ENCODE peak calls at places on chromosomes 5 and 9, in ten cellular contexts. R is stimulated activated naive CD8-positive, alpha-beta T cell treated with anti-CD3 and anti-CD28 coated beads, Interleukin-15, amount 100 ng/mL, for 72 hours; B is activated CD8-positive, alpha-beta memory T cell treated with anti-CD3 and anti-CD28 coated beads for 1 hour; N is NCI-H774; Y is ecto neural progenitor cell; X is T-helper 2 cell; C is Ammon's horn; A is ELF-1; T is iPS-NIHi11; O is sigmoid colon. W is an unnamed sample.

GRCh38 chr5:10400834-10401233 is 40.8 kb upstream of the ROPN1L start:
- DNase-seq in R (no peak), B (no peak), N (no peak), Y (no peak), X (no peak), C (no peak), A (no peak), T (no peak), O (no peak), W (no peak)

GRCh38 chr5:42982107-42982622 is 58.0 kb downstream of the ANXA2R start:
- DNase-seq in R (no peak), B (no peak), N (peak; percentile 56), Y (no peak), X (no peak), C (no peak), A (peak; percentile 42), T (no peak), O (no peak), W (peak; percentile 40)

GRCh38 chr5:122874179-122874875 is 28.9 kb downstream of the SNX24 start:
- DNase-seq in R (no peak), B (no peak), N (no peak), Y (no peak), X (no peak), C (no peak), A (no peak), T (no peak), O (no peak), W (no peak)

GRCh38 chr5:135667662-135668061 is 88.9 kb upstream of the CXCL14 start:
- DNase-seq in R (no peak), B (no peak), N (no peak), Y (no peak), X (no peak), C (no peak), A (no peak), T (no peak), O (no peak), W (no peak)

GRCh38 chr9:125632321-125633115 is 74.5 kb downstream of the MAPKAP1 start:
- DNase-seq in R (peak; percentile 46), B (no peak), N (peak; percentile 24), Y (no peak), X (no peak), C (peak; percentile 34), A (no peak), T (no peak), O (no peak), W (peak; percentile 82)

GRCh38 chr5:5331838-5332237 is 90.6 kb upstream of the ICE1 start:
- DNase-seq in R (no peak), B (no peak), N (no peak), Y (no peak), X (no peak), C (no peak), A (no peak), T (no peak), O (no peak), W (no peak)

GRCh38 chr9:37902804-37903580 is 935 bp downstream of the SLC25A51 start:
- DNase-seq in R (no peak), B (no peak), N (no peak), Y (no peak), X (no peak), C (no peak), A (no peak), T (no peak), O (no peak), W (no peak)

GRCh38 chr5:67620386-67621039 is 423.9 kb upstream of the CD180 start:
- DNase-seq in R (no peak), B (no peak), N (no peak), Y (no peak), X (no peak), C (no peak), A (peak; percentile 12), T (no peak), O (no peak), W (no peak)

GRCh38 chr5:24606974-24607373 is 37.8 kb downstream of the CDH10 start:
- DNase-seq in R (no peak), B (no peak), N (no peak), Y (no peak), X (no peak), C (peak; percentile 21), A (no peak), T (no peak), O (no peak), W (no peak)

GRCh38 chr5:136194611-136195010 is 1.6 kb upstream of the SMIM32 start:
- DNase-seq in R (no peak), B (no peak), N (no peak), Y (peak; percentile 29), X (no peak), C (no peak), A (no peak), T (no peak), O (peak; percentile 40), W (no peak)

GRCh38 chr5:41240985-41241384 is 27.7 kb upstream of the C6 start:
- DNase-seq in R (no peak), B (no peak), N (no peak), Y (no peak), X (no peak), C (no peak), A (no peak), T (no peak), O (no peak), W (no peak)

GRCh38 chr9:3968891-3969290 is 331.0 kb downstream of the GLIS3 start:
- DNase-seq in R (no peak), B (no peak), N (no peak), Y (no peak), X (no peak), C (no peak), A (no peak), T (no peak), O (no peak), W (no peak)

GRCh38 chr5:179279347-179280094 is 65.7 kb downstream of the ADAMTS2 start:
- DNase-seq in R (no peak), B (no peak), N (no peak), Y (no peak), X (no peak), C (no peak), A (no peak), T (no peak), O (no peak), W (no peak)

GRCh38 chr5:115470921-115471320 is 73.7 kb downstream of the FEM1C start:
- DNase-seq in R (no peak), B (no peak), N (no peak), Y (no peak), X (no peak), C (no peak), A (no peak), T (no peak), O (no peak), W (no peak)

GRCh38 chr5:8601831-8602354 is 732.9 kb downstream of the MTRR start:
- DNase-seq in R (no peak), B (no peak), N (no peak), Y (no peak), X (no peak), C (no peak), A (no peak), T (no peak), O (no peak), W (no peak)

GRCh38 chr9:94161673-94162072 is 77.4 kb downstream of the PTPDC1 start:
- DNase-seq in R (no peak), B (no peak), N (no peak), Y (peak; percentile 16), X (no peak), C (no peak), A (no peak), T (no peak), O (no peak), W (no peak)